ENCODE peak calls at places on chromosomes 5 and 9, in eight cellular contexts. Q is HFFc6; R is Panc1; H is AG09309; W is endothelial cell; Y is activated CD8-positive, alpha-beta T cell treated with anti-CD3 and anti-CD28 coated beads for 36 hours; P is H9; B is heart right ventricle. E is an unnamed sample.

GRCh38 chr9:132935021-132935420 is 9.4 kb downstream of the TSC1 start:
- DNase-seq in W (no peak), B (no peak), Q (no peak), P (no peak), Y (no peak), H (no peak), R (no peak), E (no peak)

GRCh38 chr9:32627394-32627954 is 8.0 kb downstream of the TAF1L start:
- DNase-seq in P (no peak), R (no peak), Q (no peak), B (no peak), Y (no peak), H (no peak), W (no peak), E (no peak)

GRCh38 chr9:76650692-76651091 is 113.5 kb upstream of the PCA3 start:
- DNase-seq in B (no peak), W (no peak), Y (no peak), R (no peak), P (peak), Q (no peak), H (no peak), E (peak)

GRCh38 chr9:33186457-33187168 is 19.5 kb upstream of the B4GALT1 start:
- DNase-seq in Y (no peak), P (no peak), Q (no peak), B (peak), W (no peak), R (no peak), H (no peak), E (no peak)

GRCh38 chr9:127417130-127418036 is 6.8 kb upstream of the ZNF79 start:
- DNase-seq in R (no peak), Y (no peak), B (no peak), P (no peak), H (peak), Q (peak), W (no peak), E (no peak)

GRCh38 chr5:38500861-38501260 is 55.6 kb downstream of the LIFR start:
- DNase-seq in R (no peak), Q (peak), B (no peak), P (no peak), Y (no peak), W (no peak), H (peak), E (no peak)

GRCh38 chr5:57277085-57277484 is 103.2 kb downstream of the GPBP1 start:
- DNase-seq in H (no peak), R (no peak), Y (no peak), P (no peak), B (no peak), W (no peak), Q (peak), E (no peak)

GRCh38 chr9:6715755-6716643 is 41.8 kb upstream of the KDM4C start:
- DNase-seq in P (peak), R (no peak), Y (peak), Q (no peak), H (no peak), B (peak), W (peak), E (no peak)

GRCh38 chr5:67957374-67957773 is 258.2 kb upstream of the PIK3R1 start:
- DNase-seq in W (peak), Y (no peak), Q (no peak), B (no peak), R (no peak), H (no peak), P (no peak), E (no peak)

GRCh38 chr5:163963881-163964280 is 458.5 kb downstream of the MAT2B start:
- DNase-seq in Y (no peak), B (no peak), Q (no peak), R (no peak), H (peak), P (no peak), W (no peak), E (no peak)

GRCh38 chr9:18496586-18496985 is 22.6 kb downstream of the ADAMTSL1 start:
- DNase-seq in P (no peak), R (no peak), B (no peak), W (no peak), H (no peak), Y (no peak), Q (no peak), E (no peak)

GRCh38 chr9:2363138-2363745 is 258.3 kb upstream of the VLDLR start:
- DNase-seq in Q (no peak), R (no peak), Y (no peak), H (no peak), P (no peak), B (no peak), W (no peak), E (no peak)

GRCh38 chr5:79753087-79753486 is 63.5 kb downstream of the CMYA5 start:
- DNase-seq in B (no peak), Q (no peak), R (no peak), W (no peak), H (no peak), P (no peak), Y (no peak), E (no peak)

GRCh38 chr5:153960269-153961215 is 78.2 kb downstream of the FAM114A2 start:
- DNase-seq in W (no peak), R (no peak), B (no peak), Y (peak), H (no peak), Q (no peak), P (peak), E (peak)

GRCh38 chr5:102718819-102719218 is 36.3 kb upstream of the PAM start:
- DNase-seq in B (no peak), H (peak), P (no peak), W (no peak), R (no peak), Y (no peak), Q (peak), E (no peak)

GRCh38 chr5:111411321-111411720 is 101.0 kb downstream of the STARD4 start:
- DNase-seq in H (peak), Q (no peak), B (no peak), Y (no peak), R (no peak), W (no peak), P (no peak), E (no peak)

GRCh38 chr9:83960991-83961390 is 19.0 kb downstream of the HNRNPK start:
- DNase-seq in H (no peak), B (no peak), P (no peak), R (no peak), Q (no peak), Y (no peak), W (no peak), E (no peak)

GRCh38 chr5:144369001-144369400 is 198.3 kb downstream of the KCTD16 start:
- DNase-seq in B (no peak), R (no peak), Y (no peak), Q (no peak), W (no peak), H (no peak), P (no peak), E (peak)

GRCh38 chr9:4615251-4615650 is 46.8 kb upstream of the PLPP6 start:
- DNase-seq in W (no peak), P (no peak), H (peak), R (no peak), Q (peak), B (no peak), Y (no peak), E (no peak)

GRCh38 chr9:89992326-89993208 is 387.8 kb downstream of the GADD45G start:
- DNase-seq in W (no peak), Y (no peak), Q (no peak), R (no peak), B (no peak), P (no peak), H (no peak), E (no peak)

GRCh38 chr5:77168187-77168883 is 42.1 kb upstream of the PDE8B start:
- DNase-seq in W (no peak), Y (no peak), P (no peak), Q (peak), H (peak), R (no peak), B (peak), E (no peak)

GRCh38 chr5:118441034-118441433 is 547.3 kb downstream of the DTWD2 start:
- DNase-seq in B (no peak), H (no peak), Q (no peak), Y (no peak), R (no peak), P (no peak), W (no peak), E (no peak)

GRCh38 chr5:76326559-76327351 is 76.3 kb upstream of the IQGAP2 start:
- DNase-seq in Q (no peak), H (no peak), B (no peak), R (no peak), W (peak), P (peak), Y (no peak), E (peak)

GRCh38 chr5:115930630-115931337 is 31.5 kb upstream of the LVRN start:
- DNase-seq in Y (no peak), P (no peak), Q (no peak), W (no peak), B (no peak), H (no peak), R (no peak), E (no peak)

GRCh38 chr5:157543825-157544622 is 31.6 kb downstream of the ADAM19 start:
- DNase-seq in P (no peak), R (no peak), H (no peak), Q (no peak), B (no peak), W (no peak), Y (peak), E (no peak)

GRCh38 chr9:121807069-121807917 is 155.9 kb downstream of the DAB2IP start:
- DNase-seq in W (no peak), Y (no peak), H (no peak), R (no peak), P (no peak), Q (no peak), B (no peak), E (no peak)

GRCh38 chr5:39716532-39716971 is 291.8 kb upstream of the DAB2 start:
- DNase-seq in Q (peak), H (no peak), R (peak), B (peak), P (peak), W (peak), Y (peak), E (peak)

GRCh38 chr9:134010774-134011173 is 14.5 kb upstream of the BRD3OS start:
- DNase-seq in W (no peak), Q (no peak), Y (no peak), B (no peak), P (no peak), R (no peak), H (no peak), E (no peak)

GRCh38 chr5:74483001-74483400 is 157.5 kb downstream of the ENC1 start:
- DNase-seq in W (no peak), R (no peak), B (no peak), Q (no peak), H (no peak), P (peak), Y (no peak), E (no peak)

GRCh38 chr9:132878695-132879064 is at the start of gene SPACA9:
- DNase-seq in H (no peak), W (peak), P (peak), Q (peak), Y (peak), R (no peak), B (peak), E (peak)

GRCh38 chr5:62256161-62257017 is 49.6 kb upstream of the KIF2A start:
- DNase-seq in B (no peak), Q (no peak), Y (peak), P (no peak), W (no peak), H (no peak), R (no peak), E (no peak)

GRCh38 chr5:16965581-16965980 is 29.5 kb upstream of the MYO10 start:
- DNase-seq in R (no peak), W (no peak), H (no peak), Y (no peak), B (no peak), Q (no peak), P (no peak), E (no peak)

GRCh38 chr9:2066312-2067273 is 51.4 kb downstream of the SMARCA2 start:
- DNase-seq in B (no peak), Q (peak), Y (no peak), P (no peak), W (no peak), H (no peak), R (no peak), E (no peak)

GRCh38 chr5:149799965-149800516 is 69.9 kb downstream of the PPARGC1B start:
- DNase-seq in Y (no peak), H (no peak), R (no peak), W (no peak), P (no peak), Q (no peak), B (no peak), E (no peak)

DNA sequence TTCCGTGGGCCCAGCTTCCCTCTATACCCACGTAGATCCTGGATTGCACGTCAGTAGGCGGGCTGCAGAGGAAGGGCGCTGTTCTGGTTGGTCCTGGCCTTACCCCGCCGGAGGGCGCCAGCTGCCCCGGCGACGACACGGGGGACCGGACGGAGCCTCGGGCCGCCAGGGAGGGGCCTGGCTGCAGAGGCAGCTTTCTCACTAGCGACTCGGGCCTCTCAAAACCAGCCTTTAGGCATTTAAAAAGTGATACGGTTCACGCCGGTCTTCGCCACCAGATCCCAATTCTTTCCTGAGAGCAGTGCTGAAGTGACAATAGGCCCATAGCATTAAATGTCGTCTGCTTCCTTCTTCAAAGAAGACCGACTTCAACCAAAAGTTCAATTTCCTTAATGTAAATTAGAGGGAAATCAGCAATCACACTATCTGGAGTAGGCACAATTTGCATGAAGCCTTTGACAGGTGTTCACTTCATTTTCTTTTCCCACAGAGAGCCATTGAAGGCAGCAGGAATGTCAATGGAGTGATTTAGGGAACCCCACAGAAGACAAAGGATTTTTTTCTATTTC is 17.6 kb upstream of the UBE2D2 start:
- DNase-seq in R (no peak), Q (no peak), P (peak), H (no peak), Y (peak), W (peak), B (peak), E (peak)
- TF ChIP-seq CTCF in R (no peak), Q (no peak), P (peak), H (peak), Y (peak), W (no peak), B (peak), E (no peak)

DNA sequence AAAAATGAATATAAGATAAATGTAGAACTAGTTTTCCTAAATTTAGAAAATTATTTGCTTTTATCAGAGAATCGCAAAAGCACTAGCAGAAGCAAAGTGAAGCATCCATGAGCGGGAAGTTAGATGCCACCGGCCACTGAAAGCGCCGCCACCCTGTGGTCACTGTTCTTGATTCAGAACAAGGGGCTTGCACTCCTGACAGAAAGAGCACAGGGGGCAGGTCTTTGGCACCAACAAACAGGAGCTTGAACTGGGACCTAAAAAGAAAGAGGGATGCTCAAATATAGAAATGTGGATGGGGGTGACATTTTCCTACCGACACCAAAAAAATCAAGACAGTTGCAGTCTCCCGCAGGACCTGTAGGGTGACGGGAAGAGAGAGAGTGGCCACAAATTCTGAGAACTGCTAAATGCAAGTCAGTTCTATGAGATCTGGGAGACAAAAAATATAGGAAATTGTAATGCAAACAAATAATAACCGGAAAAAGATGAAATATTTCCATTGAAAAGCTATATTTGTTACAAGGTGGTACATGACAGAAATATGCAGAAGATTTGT is 144.3 kb downstream of the CDH12 start:
- DNase-seq in H (no peak), W (peak), R (no peak), B (no peak), Q (no peak), Y (no peak), P (peak), E (peak)
- TF ChIP-seq CTCF in H (no peak), W (peak), R (no peak), B (no peak), Q (no peak), Y (no peak), P (peak), E (peak)

GRCh38 chr5:125987677-125988255 is 435.4 kb upstream of the GRAMD2B start:
- DNase-seq in B (no peak), Y (no peak), P (peak), Q (no peak), R (no peak), W (no peak), H (no peak), E (no peak)
- TF ChIP-seq CTCF in B (no peak), Y (no peak), P (peak), Q (no peak), R (no peak), W (no peak), H (peak), E (no peak)

DNA sequence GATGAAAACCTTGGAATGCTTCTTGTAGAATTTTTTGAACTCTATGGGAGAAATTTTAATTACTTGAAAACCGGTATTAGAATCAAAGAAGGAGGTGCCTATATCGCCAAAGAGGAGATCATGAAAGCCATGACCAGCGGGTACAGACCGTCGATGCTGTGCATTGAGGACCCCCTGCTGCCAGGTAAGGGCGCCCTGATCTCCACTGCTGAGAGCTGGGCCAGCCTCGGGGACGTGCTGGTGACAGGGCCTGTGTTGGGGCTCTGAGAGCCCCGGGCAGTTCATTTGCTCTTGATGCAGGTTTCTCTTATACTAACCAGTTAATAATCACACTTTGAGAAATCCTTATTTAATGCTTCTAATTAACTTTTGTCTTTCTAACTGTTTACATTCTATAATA is 33.0 kb downstream of the TENT4A start:
- DNase-seq in P (no peak), W (no peak), Q (no peak), B (no peak), R (no peak), Y (no peak), H (no peak), E (no peak)
- TF ChIP-seq CTCF in P (no peak), W (no peak), Q (no peak), B (no peak), R (no peak), Y (no peak), H (no peak), E (no peak)

DNA sequence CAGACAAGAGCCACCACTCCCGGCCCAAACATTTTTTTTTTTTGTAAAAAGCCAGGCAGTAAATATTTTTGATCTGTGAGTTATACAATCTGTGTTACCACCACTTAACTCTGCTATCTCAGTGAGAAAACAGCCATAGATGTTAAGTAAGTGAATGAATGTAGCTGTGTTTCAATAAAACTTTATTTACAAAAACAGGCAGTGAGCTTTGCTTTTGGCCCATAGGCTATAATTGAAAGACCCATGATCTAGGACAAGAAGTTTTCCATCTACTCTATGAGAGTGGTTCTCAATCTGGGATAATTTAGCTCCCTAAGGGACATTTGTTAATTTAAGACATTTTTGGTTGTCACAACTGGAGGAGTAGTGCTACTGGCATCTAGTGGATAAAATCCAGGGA is 91.0 kb downstream of the TMC1 start:
- DNase-seq in B (no peak), R (no peak), H (no peak), W (no peak), Q (no peak), Y (no peak), P (no peak), E (no peak)
- TF ChIP-seq CTCF in B (no peak), R (no peak), H (peak), W (no peak), Q (peak), Y (no peak), P (no peak), E (no peak)

E was measured in nephron progenitor cell.